ENCODE peak calls at places on chromosomes 7 and 10, in eight cellular contexts. R, S, J, L, F, Y, G and N are unnamed samples.

GRCh38 chr7:123601530-123601929 is at the start of gene ASB15:
- ATAC-seq in R (no peak), S (peak; percentile 88), J (no peak), L (no peak), F (peak; percentile 76), Y (peak; percentile 94), G (no peak), N (no peak)

GRCh38 chr10:126207313-126207771 is 180.9 kb downstream of the ADAM12 start:
- ATAC-seq in R (no peak), S (no peak), J (no peak), L (no peak), F (no peak), Y (no peak), G (no peak), N (no peak)

GRCh38 chr7:47495269-47495875 is 86.5 kb downstream of the TNS3 start:
- ATAC-seq in R (no peak), S (peak; percentile 48), J (no peak), L (no peak), F (no peak), Y (peak; percentile 32), G (no peak), N (no peak)

GRCh38 chr7:149166142-149166541 is 18.9 kb downstream of the ZNF398 start:
- ATAC-seq in R (no peak), S (no peak), J (no peak), L (no peak), F (no peak), Y (no peak), G (no peak), N (no peak)

GRCh38 chr7:37833107-37833817 is 15.1 kb upstream of the NME8 start:
- ATAC-seq in R (peak; percentile 47), S (peak; percentile 46), J (peak; percentile 81), L (no peak), F (peak; percentile 40), Y (no peak), G (peak; percentile 76), N (no peak)

GRCh38 chr7:30887464-30887872 is 24.2 kb upstream of the AQP1 start:
- ATAC-seq in R (no peak), S (no peak), J (peak; percentile 5), L (no peak), F (no peak), Y (no peak), G (no peak), N (no peak)

GRCh38 chr10:71371750-71372166 is 25.0 kb upstream of the CDH23 start:
- ATAC-seq in R (no peak), S (peak; percentile 45), J (peak; percentile 34), L (peak; percentile 14), F (peak; percentile 51), Y (peak; percentile 32), G (peak; percentile 60), N (peak; percentile 82)

GRCh38 chr7:115475774-115476407 is 554.0 kb downstream of the MDFIC start:
- ATAC-seq in R (peak; percentile 72), S (no peak), J (no peak), L (no peak), F (no peak), Y (peak; percentile 26), G (peak; percentile 46), N (peak; percentile 65)

GRCh38 chr7:36312915-36313334 is 76.7 kb upstream of the ANLN start:
- ATAC-seq in R (no peak), S (no peak), J (no peak), L (no peak), F (no peak), Y (no peak), G (no peak), N (no peak)

GRCh38 chr10:126705951-126706565 is 35.6 kb upstream of the C10orf90 start:
- ATAC-seq in R (no peak), S (peak; percentile 85), J (no peak), L (no peak), F (peak; percentile 80), Y (peak; percentile 89), G (no peak), N (no peak)

GRCh38 chr10:35546824-35547225 is 58.3 kb upstream of the GJD4 start:
- ATAC-seq in R (no peak), S (no peak), J (no peak), L (no peak), F (no peak), Y (no peak), G (no peak), N (no peak)

GRCh38 chr10:32155075-32155516 is 98.9 kb upstream of the KIF5B start:
- ATAC-seq in R (no peak), S (no peak), J (no peak), L (no peak), F (no peak), Y (no peak), G (no peak), N (no peak)

GRCh38 chr7:23349484-23350157 is 50.5 kb downstream of the MALSU1 start:
- ATAC-seq in R (no peak), S (no peak), J (no peak), L (no peak), F (no peak), Y (no peak), G (no peak), N (no peak)

GRCh38 chr10:119285495-119286267 is 78.3 kb downstream of the GRK5 start:
- ATAC-seq in R (peak; percentile 35), S (no peak), J (no peak), L (no peak), F (no peak), Y (no peak), G (no peak), N (no peak)